ENCODE peak calls at places on chromosomes 2 and 18, in five cellular contexts. C is effector memory CD8-positive, alpha-beta T cell; J is caudate nucleus; Y is SW480; N is Daoy. A is an unnamed sample.

GRCh38 chr18:63520053-63520452 is 22.1 kb upstream of the SERPINB12 start:
- DNase-seq in C (no peak), J (no peak), Y (no peak), N (no peak), A (no peak)

GRCh38 chr2:147688252-147688651 is 156.6 kb upstream of the ACVR2A start:
- DNase-seq in C (no peak), J (no peak), Y (no peak), N (no peak), A (no peak)

GRCh38 chr2:20282916-20283592 is 58.1 kb upstream of the SDC1 start:
- DNase-seq in C (no peak), J (peak), Y (no peak), N (no peak), A (no peak)

GRCh38 chr2:240060977-240061591 is 7.8 kb upstream of the OR6B3 start:
- DNase-seq in C (peak), J (no peak), Y (peak), N (peak), A (peak)

GRCh38 chr2:85367180-85367579 is 12.6 kb downstream of the ELMOD3 start:
- DNase-seq in C (no peak), J (no peak), Y (no peak), N (no peak), A (no peak)

GRCh38 chr2:238106339-238106697 is 6.2 kb downstream of the ESPNL start:
- DNase-seq in C (no peak), J (no peak), Y (no peak), N (peak), A (no peak)

GRCh38 chr2:110116033-110116710 is 550 bp upstream of the MALL start:
- DNase-seq in C (no peak), J (no peak), Y (peak), N (peak), A (no peak)

GRCh38 chr2:30267161-30267568 is 35.8 kb downstream of the LBH start:
- DNase-seq in C (peak), J (no peak), Y (no peak), N (no peak), A (no peak)

GRCh38 chr2:121247534-121247933 is 37.5 kb downstream of the TFCP2L1 start:
- DNase-seq in C (no peak), J (no peak), Y (no peak), N (no peak), A (no peak)

GRCh38 chr18:3012306-3012919 is 531 bp downstream of the LPIN2 start:
- DNase-seq in C (peak), J (peak), Y (no peak), N (peak), A (peak)

GRCh38 chr2:209629622-209630021 is 142.0 kb upstream of the UNC80 start:
- DNase-seq in C (no peak), J (no peak), Y (no peak), N (peak), A (no peak)

GRCh38 chr18:78727057-78727739 is 252.4 kb upstream of the SALL3 start:
- DNase-seq in C (no peak), J (no peak), Y (no peak), N (no peak), A (no peak)

GRCh38 chr2:232349546-232349945 is 29.0 kb upstream of the ALPP start:
- DNase-seq in C (no peak), J (no peak), Y (no peak), N (no peak), A (no peak)

GRCh38 chr18:32893915-32894314 is 121.1 kb upstream of the KLHL14 start:
- DNase-seq in C (no peak), J (no peak), Y (peak), N (peak), A (no peak)

GRCh38 chr2:224360801-224361251 is 41.1 kb downstream of the FAM124B start:
- DNase-seq in C (no peak), J (no peak), Y (no peak), N (peak), A (no peak)

GRCh38 chr2:197596751-197597150 is 78.6 kb downstream of the RFTN2 start:
- DNase-seq in C (no peak), J (no peak), Y (no peak), N (no peak), A (no peak)

GRCh38 chr2:119155633-119156032 is 2.9 kb downstream of the C1QL2 start:
- DNase-seq in C (no peak), J (no peak), Y (no peak), N (no peak), A (no peak)

GRCh38 chr2:96524482-96525210 is 11.9 kb upstream of the ARID5A start:
- DNase-seq in C (no peak), J (no peak), Y (no peak), N (no peak), A (no peak)

GRCh38 chr2:66001538-66001937 is 433.4 kb upstream of the MEIS1 start:
- DNase-seq in C (no peak), J (no peak), Y (no peak), N (no peak), A (no peak)

GRCh38 chr2:189236066-189236465 is 56.5 kb upstream of the COL5A2 start:
- DNase-seq in C (no peak), J (no peak), Y (no peak), N (no peak), A (no peak)

GRCh38 chr2:197236159-197236558 is 74.4 kb downstream of the ANKRD44 start:
- DNase-seq in C (no peak), J (no peak), Y (no peak), N (no peak), A (no peak)

GRCh38 chr2:157414050-157414449 is 29.8 kb downstream of the CYTIP start:
- DNase-seq in C (no peak), J (no peak), Y (no peak), N (no peak), A (peak)